ENCODE peak calls at places on chromosomes 5 and 9, in nine cellular contexts. One of them, this sample, is unnamed.

GRCh38 chr5:78003914-78004313 is 227.8 kb upstream of the TBCA start:
- DNase-seq in choroid plexus epithelial cell: no peak
- DNase-seq in PC-9: no peak
- DNase-seq in mammary epithelial cell: no peak
- DNase-seq in astrocyte of the spinal cord: no peak
- DNase-seq in astrocyte: no peak
- DNase-seq in GM10248: no peak
- DNase-seq in tibial artery: no peak
- DNase-seq in cardiac muscle cell: no peak
- DNase-seq in this sample: no peak

GRCh38 chr5:53970510-53970909 is 339.9 kb downstream of the ARL15 start:
- DNase-seq in choroid plexus epithelial cell: no peak
- DNase-seq in PC-9: no peak
- DNase-seq in mammary epithelial cell: no peak
- DNase-seq in astrocyte of the spinal cord: no peak
- DNase-seq in astrocyte: peak; percentile 41
- DNase-seq in GM10248: no peak
- DNase-seq in tibial artery: no peak
- DNase-seq in cardiac muscle cell: no peak
- DNase-seq in this sample: no peak

GRCh38 chr5:10387690-10388089 is 34.2 kb downstream of the MARCHF6 start:
- DNase-seq in choroid plexus epithelial cell: peak; percentile 91
- DNase-seq in PC-9: no peak
- DNase-seq in mammary epithelial cell: peak; percentile 29
- DNase-seq in astrocyte of the spinal cord: peak; percentile 48
- DNase-seq in astrocyte: peak; percentile 41
- DNase-seq in GM10248: no peak
- DNase-seq in tibial artery: no peak
- DNase-seq in cardiac muscle cell: peak; percentile 82
- DNase-seq in this sample: no peak

GRCh38 chr5:98770158-98770910 is 3.1 kb upstream of the RGMB start:
- DNase-seq in choroid plexus epithelial cell: peak; percentile 83
- DNase-seq in PC-9: no peak
- DNase-seq in mammary epithelial cell: peak; percentile 28
- DNase-seq in astrocyte of the spinal cord: peak; percentile 80
- DNase-seq in astrocyte: peak; percentile 54
- DNase-seq in GM10248: no peak
- DNase-seq in tibial artery: peak; percentile 68
- DNase-seq in cardiac muscle cell: peak; percentile 71
- DNase-seq in this sample: peak; percentile 27

GRCh38 chr5:166899343-166899742 is 1392.1 kb upstream of the WWC1 start:
- DNase-seq in choroid plexus epithelial cell: no peak
- DNase-seq in PC-9: no peak
- DNase-seq in mammary epithelial cell: no peak
- DNase-seq in astrocyte of the spinal cord: no peak
- DNase-seq in astrocyte: no peak
- DNase-seq in GM10248: no peak
- DNase-seq in tibial artery: no peak
- DNase-seq in cardiac muscle cell: no peak
- DNase-seq in this sample: no peak

GRCh38 chr9:101460965-101461364 is 25.4 kb upstream of the ALDOB start:
- DNase-seq in choroid plexus epithelial cell: peak; percentile 47
- DNase-seq in PC-9: no peak
- DNase-seq in mammary epithelial cell: no peak
- DNase-seq in astrocyte of the spinal cord: no peak
- DNase-seq in astrocyte: no peak
- DNase-seq in GM10248: no peak
- DNase-seq in tibial artery: no peak
- DNase-seq in cardiac muscle cell: no peak
- DNase-seq in this sample: no peak

GRCh38 chr5:16229357-16229940 is 49.9 kb upstream of the MARCHF11 start:
- DNase-seq in choroid plexus epithelial cell: no peak
- DNase-seq in PC-9: no peak
- DNase-seq in mammary epithelial cell: no peak
- DNase-seq in astrocyte of the spinal cord: no peak
- DNase-seq in astrocyte: no peak
- DNase-seq in GM10248: no peak
- DNase-seq in tibial artery: no peak
- DNase-seq in cardiac muscle cell: no peak
- DNase-seq in this sample: no peak

GRCh38 chr9:111356567-111357244 is 26.7 kb upstream of the OR2K2 start:
- DNase-seq in choroid plexus epithelial cell: peak; percentile 90
- DNase-seq in PC-9: peak; percentile 70
- DNase-seq in mammary epithelial cell: peak; percentile 87
- DNase-seq in astrocyte of the spinal cord: peak; percentile 92
- DNase-seq in astrocyte: peak; percentile 91
- DNase-seq in GM10248: peak; percentile 6
- DNase-seq in tibial artery: no peak
- DNase-seq in cardiac muscle cell: peak; percentile 88
- DNase-seq in this sample: no peak

GRCh38 chr9:19127881-19128719 is 808 bp upstream of the PLIN2 start:
- DNase-seq in choroid plexus epithelial cell: peak; percentile 61
- DNase-seq in PC-9: no peak
- DNase-seq in mammary epithelial cell: no peak
- DNase-seq in astrocyte of the spinal cord: peak; percentile 45
- DNase-seq in astrocyte: no peak
- DNase-seq in GM10248: no peak
- DNase-seq in tibial artery: no peak
- DNase-seq in cardiac muscle cell: peak; percentile 58
- DNase-seq in this sample: peak; percentile 18

GRCh38 chr5:40775085-40775845 is 19.5 kb upstream of the TTC33 start:
- DNase-seq in choroid plexus epithelial cell: no peak
- DNase-seq in PC-9: no peak
- DNase-seq in mammary epithelial cell: no peak
- DNase-seq in astrocyte of the spinal cord: no peak
- DNase-seq in astrocyte: no peak
- DNase-seq in GM10248: no peak
- DNase-seq in tibial artery: no peak
- DNase-seq in cardiac muscle cell: no peak
- DNase-seq in this sample: no peak

GRCh38 chr5:40775846-40776657 is 20.3 kb upstream of the TTC33 start:
- DNase-seq in choroid plexus epithelial cell: peak; percentile 43
- DNase-seq in PC-9: no peak
- DNase-seq in mammary epithelial cell: no peak
- DNase-seq in astrocyte of the spinal cord: no peak
- DNase-seq in astrocyte: no peak
- DNase-seq in GM10248: no peak
- DNase-seq in tibial artery: no peak
- DNase-seq in cardiac muscle cell: no peak
- DNase-seq in this sample: no peak

GRCh38 chr5:40776658-40776977 is 20.9 kb upstream of the TTC33 start:
- DNase-seq in choroid plexus epithelial cell: peak; percentile 7
- DNase-seq in PC-9: no peak
- DNase-seq in mammary epithelial cell: no peak
- DNase-seq in astrocyte of the spinal cord: no peak
- DNase-seq in astrocyte: no peak
- DNase-seq in GM10248: no peak
- DNase-seq in tibial artery: no peak
- DNase-seq in cardiac muscle cell: no peak
- DNase-seq in this sample: no peak

GRCh38 chr5:40778133-40778532 is 20.0 kb downstream of the PRKAA1 start:
- DNase-seq in choroid plexus epithelial cell: no peak
- DNase-seq in PC-9: no peak
- DNase-seq in mammary epithelial cell: no peak
- DNase-seq in astrocyte of the spinal cord: no peak
- DNase-seq in astrocyte: no peak
- DNase-seq in GM10248: no peak
- DNase-seq in tibial artery: no peak
- DNase-seq in cardiac muscle cell: no peak
- DNase-seq in this sample: no peak

GRCh38 chr5:40774626-40775025 is 18.9 kb upstream of the TTC33 start:
- DNase-seq in choroid plexus epithelial cell: peak; percentile 22
- DNase-seq in PC-9: no peak
- DNase-seq in mammary epithelial cell: no peak
- DNase-seq in astrocyte of the spinal cord: no peak
- DNase-seq in astrocyte: no peak
- DNase-seq in GM10248: no peak
- DNase-seq in tibial artery: no peak
- DNase-seq in cardiac muscle cell: no peak
- DNase-seq in this sample: no peak
- TF ChIP-seq CTCF in choroid plexus epithelial cell: peak; percentile 13
- TF ChIP-seq CTCF in PC-9: no peak
- TF ChIP-seq CTCF in mammary epithelial cell: no peak
- TF ChIP-seq CTCF in astrocyte of the spinal cord: no peak
- TF ChIP-seq CTCF in astrocyte: no peak
- TF ChIP-seq CTCF in GM10248: no peak
- TF ChIP-seq CTCF in tibial artery: no peak
- TF ChIP-seq CTCF in cardiac muscle cell: no peak
- TF ChIP-seq CTCF in this sample: no peak

GRCh38 chr5:175464414-175465233 is 13.7 kb upstream of the SFXN1 start:
- DNase-seq in choroid plexus epithelial cell: peak; percentile 61
- DNase-seq in PC-9: no peak
- DNase-seq in mammary epithelial cell: peak; percentile 40
- DNase-seq in astrocyte of the spinal cord: no peak
- DNase-seq in astrocyte: no peak
- DNase-seq in GM10248: peak; percentile 60
- DNase-seq in tibial artery: peak; percentile 31
- DNase-seq in cardiac muscle cell: peak; percentile 41
- DNase-seq in this sample: no peak

GRCh38 chr5:175468892-175469291 is 9.5 kb upstream of the SFXN1 start:
- DNase-seq in choroid plexus epithelial cell: no peak
- DNase-seq in PC-9: no peak
- DNase-seq in mammary epithelial cell: no peak
- DNase-seq in astrocyte of the spinal cord: no peak
- DNase-seq in astrocyte: no peak
- DNase-seq in GM10248: no peak
- DNase-seq in tibial artery: no peak
- DNase-seq in cardiac muscle cell: no peak
- DNase-seq in this sample: no peak

GRCh38 chr5:175467983-175468698 is 10.2 kb upstream of the SFXN1 start:
- DNase-seq in choroid plexus epithelial cell: no peak
- DNase-seq in PC-9: no peak
- DNase-seq in mammary epithelial cell: no peak
- DNase-seq in astrocyte of the spinal cord: no peak
- DNase-seq in astrocyte: no peak
- DNase-seq in GM10248: no peak
- DNase-seq in tibial artery: no peak
- DNase-seq in cardiac muscle cell: no peak
- DNase-seq in this sample: no peak

GRCh38 chr5:175466700-175467318 is 11.6 kb upstream of the SFXN1 start:
- DNase-seq in choroid plexus epithelial cell: no peak
- DNase-seq in PC-9: no peak
- DNase-seq in mammary epithelial cell: peak; percentile 53
- DNase-seq in astrocyte of the spinal cord: no peak
- DNase-seq in astrocyte: peak; percentile 40
- DNase-seq in GM10248: no peak
- DNase-seq in tibial artery: peak; percentile 81
- DNase-seq in cardiac muscle cell: peak; percentile 50
- DNase-seq in this sample: no peak

GRCh38 chr5:175465282-175465681 is 13.1 kb upstream of the SFXN1 start:
- DNase-seq in choroid plexus epithelial cell: no peak
- DNase-seq in PC-9: no peak
- DNase-seq in mammary epithelial cell: no peak
- DNase-seq in astrocyte of the spinal cord: no peak
- DNase-seq in astrocyte: no peak
- DNase-seq in GM10248: no peak
- DNase-seq in tibial artery: no peak
- DNase-seq in cardiac muscle cell: no peak
- DNase-seq in this sample: no peak
- TF ChIP-seq CTCF in choroid plexus epithelial cell: no peak
- TF ChIP-seq CTCF in PC-9: no peak
- TF ChIP-seq CTCF in mammary epithelial cell: no peak
- TF ChIP-seq CTCF in astrocyte of the spinal cord: no peak
- TF ChIP-seq CTCF in astrocyte: no peak
- TF ChIP-seq CTCF in GM10248: no peak
- TF ChIP-seq CTCF in tibial artery: no peak
- TF ChIP-seq CTCF in cardiac muscle cell: no peak
- TF ChIP-seq CTCF in this sample: no peak

GRCh38 chr5:32708949-32709348 is 2.2 kb upstream of the NPR3 start:
- DNase-seq in choroid plexus epithelial cell: no peak
- DNase-seq in PC-9: no peak
- DNase-seq in mammary epithelial cell: no peak
- DNase-seq in astrocyte of the spinal cord: no peak
- DNase-seq in astrocyte: no peak
- DNase-seq in GM10248: no peak
- DNase-seq in tibial artery: no peak
- DNase-seq in cardiac muscle cell: no peak
- DNase-seq in this sample: no peak

GRCh38 chr5:32710859-32711692 is at the start of gene NPR3:
- DNase-seq in choroid plexus epithelial cell: peak; percentile 61
- DNase-seq in PC-9: no peak
- DNase-seq in mammary epithelial cell: no peak
- DNase-seq in astrocyte of the spinal cord: peak; percentile 33
- DNase-seq in astrocyte: no peak
- DNase-seq in GM10248: no peak
- DNase-seq in tibial artery: peak; percentile 35
- DNase-seq in cardiac muscle cell: peak; percentile 48
- DNase-seq in this sample: no peak

GRCh38 chr5:32709789-32710334 is 1.3 kb upstream of the NPR3 start:
- DNase-seq in choroid plexus epithelial cell: peak; percentile 85
- DNase-seq in PC-9: peak; percentile 45
- DNase-seq in mammary epithelial cell: peak; percentile 62
- DNase-seq in astrocyte of the spinal cord: peak; percentile 83
- DNase-seq in astrocyte: peak; percentile 68
- DNase-seq in GM10248: peak; percentile 67
- DNase-seq in tibial artery: peak; percentile 59
- DNase-seq in cardiac muscle cell: peak; percentile 80
- DNase-seq in this sample: no peak

GRCh38 chr5:32711693-32712462 is 757 bp downstream of the NPR3 start:
- DNase-seq in choroid plexus epithelial cell: peak; percentile 25
- DNase-seq in PC-9: no peak
- DNase-seq in mammary epithelial cell: peak; percentile 32
- DNase-seq in astrocyte of the spinal cord: peak; percentile 43
- DNase-seq in astrocyte: peak; percentile 42
- DNase-seq in GM10248: no peak
- DNase-seq in tibial artery: peak; percentile 40
- DNase-seq in cardiac muscle cell: peak; percentile 27
- DNase-seq in this sample: no peak

DNA sequence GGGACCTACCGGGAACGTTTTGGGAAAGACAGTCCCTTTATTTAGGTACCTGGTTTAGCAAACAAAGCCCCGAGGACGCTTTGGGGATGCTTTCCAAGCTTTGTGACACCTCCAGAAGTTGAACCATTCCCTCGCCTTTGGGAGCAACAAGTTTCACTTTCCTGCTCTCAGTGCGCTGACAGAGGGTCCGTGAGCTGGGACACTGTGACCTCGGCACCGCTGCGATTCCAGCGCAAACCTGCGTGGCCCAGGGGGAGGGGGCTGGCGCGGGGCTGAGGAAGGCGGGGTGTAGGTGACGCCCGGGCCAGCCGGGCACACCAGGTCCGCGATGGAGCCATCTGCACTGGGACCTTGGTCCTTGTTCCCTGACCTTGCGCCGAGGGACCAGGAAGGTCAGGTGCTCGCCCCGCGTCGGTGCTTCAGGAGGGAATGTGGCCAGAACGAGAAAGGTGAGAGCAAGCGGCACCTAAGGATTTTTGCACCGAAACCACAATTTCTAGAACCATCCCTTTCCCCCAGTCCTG is 724 bp upstream of the NPR3 start:
- DNase-seq in choroid plexus epithelial cell: no peak
- DNase-seq in PC-9: no peak
- DNase-seq in mammary epithelial cell: peak; percentile 30
- DNase-seq in astrocyte of the spinal cord: no peak
- DNase-seq in astrocyte: no peak
- DNase-seq in GM10248: peak; percentile 32
- DNase-seq in tibial artery: no peak
- DNase-seq in cardiac muscle cell: no peak
- DNase-seq in this sample: no peak
- TF ChIP-seq CTCF in choroid plexus epithelial cell: no peak
- TF ChIP-seq CTCF in PC-9: no peak
- TF ChIP-seq CTCF in mammary epithelial cell: no peak
- TF ChIP-seq CTCF in astrocyte of the spinal cord: no peak
- TF ChIP-seq CTCF in astrocyte: no peak
- TF ChIP-seq CTCF in GM10248: no peak
- TF ChIP-seq CTCF in tibial artery: no peak
- TF ChIP-seq CTCF in cardiac muscle cell: no peak
- TF ChIP-seq CTCF in this sample: no peak

GRCh38 chr9:127805620-127806019 is 2.9 kb downstream of the FPGS start:
- DNase-seq in choroid plexus epithelial cell: peak; percentile 49
- DNase-seq in PC-9: no peak
- DNase-seq in mammary epithelial cell: no peak
- DNase-seq in astrocyte of the spinal cord: no peak
- DNase-seq in astrocyte: no peak
- DNase-seq in GM10248: no peak
- DNase-seq in tibial artery: no peak
- DNase-seq in cardiac muscle cell: peak; percentile 42
- DNase-seq in this sample: no peak
- TF ChIP-seq CTCF in choroid plexus epithelial cell: peak; percentile 68
- TF ChIP-seq CTCF in PC-9: no peak
- TF ChIP-seq CTCF in mammary epithelial cell: peak; percentile 3
- TF ChIP-seq CTCF in astrocyte of the spinal cord: peak; percentile 38
- TF ChIP-seq CTCF in astrocyte: peak; percentile 36
- TF ChIP-seq CTCF in GM10248: peak; percentile 32
- TF ChIP-seq CTCF in tibial artery: no peak
- TF ChIP-seq CTCF in cardiac muscle cell: peak; percentile 31
- TF ChIP-seq CTCF in this sample: no peak

This sample was measured in activated B cell treated with CpG ODN at 0.5 μM for 24 hours.